ENCODE peak calls at places on chromosome 13, in ten cellular contexts. O, W, S, T, C, A, K, F, G and R are unnamed samples.
A peak's percentile ranks its signal among the peaks of the same experiment; 100 is the strongest.

GRCh38 chr13:85806553-85807175 is 7.4 kb upstream of the SLITRK6 start:
- DNase-seq in O (no peak), W (peak; percentile 17), S (no peak), T (no peak), C (peak; percentile 28), A (peak; percentile 11), K (no peak), F (no peak), G (no peak), R (peak; percentile 37)

GRCh38 chr13:27203854-27204253 is 32.2 kb upstream of the USP12 start:
- DNase-seq in O (no peak), W (no peak), S (no peak), T (no peak), C (no peak), A (no peak), K (no peak), F (no peak), G (no peak), R (peak; percentile 41)

GRCh38 chr13:109835321-109835720 is 48.9 kb upstream of the IRS2 start:
- DNase-seq in O (no peak), W (no peak), S (no peak), T (no peak), C (no peak), A (no peak), K (no peak), F (peak; percentile 26), G (no peak), R (no peak)

GRCh38 chr13:76991432-76991795 is 467 bp upstream of the CLN5 start:
- DNase-seq in O (peak; percentile 42), W (no peak), S (peak; percentile 54), T (no peak), C (no peak), A (no peak), K (no peak), F (no peak), G (peak; percentile 88), R (no peak)

GRCh38 chr13:106117035-106117434 is 418.4 kb downstream of the EFNB2 start:
- DNase-seq in O (no peak), W (no peak), S (no peak), T (no peak), C (no peak), A (no peak), K (no peak), F (no peak), G (no peak), R (peak; percentile 93)

GRCh38 chr13:85230754-85231153 is 568.5 kb downstream of the SLITRK6 start:
- DNase-seq in O (no peak), W (no peak), S (no peak), T (no peak), C (no peak), A (no peak), K (no peak), F (no peak), G (no peak), R (no peak)

GRCh38 chr13:100827489-100828000 is 152.9 kb upstream of the TMTC4 start:
- DNase-seq in O (no peak), W (no peak), S (no peak), T (no peak), C (no peak), A (no peak), K (no peak), F (no peak), G (no peak), R (no peak)

GRCh38 chr13:106961219-106961618 is 393.3 kb upstream of the ARGLU1 start:
- DNase-seq in O (no peak), W (no peak), S (no peak), T (no peak), C (no peak), A (no peak), K (no peak), F (no peak), G (no peak), R (no peak)

GRCh38 chr13:44403720-44404063 is 30.1 kb downstream of the SERP2 start:
- DNase-seq in O (no peak), W (no peak), S (no peak), T (no peak), C (no peak), A (no peak), K (no peak), F (no peak), G (no peak), R (no peak)

GRCh38 chr13:108496364-108497215 is 132.8 kb upstream of the MYO16 start:
- DNase-seq in O (no peak), W (no peak), S (no peak), T (no peak), C (no peak), A (peak; percentile 18), K (no peak), F (no peak), G (no peak), R (no peak)

GRCh38 chr13:50320297-50320862 is 305.1 kb downstream of the KCNRG start:
- DNase-seq in O (no peak), W (no peak), S (no peak), T (no peak), C (peak; percentile 16), A (no peak), K (no peak), F (no peak), G (no peak), R (peak; percentile 65)

GRCh38 chr13:44768233-44768632 is 192.1 kb upstream of the TSC22D1 start:
- DNase-seq in O (no peak), W (no peak), S (no peak), T (no peak), C (no peak), A (no peak), K (no peak), F (no peak), G (no peak), R (no peak)

GRCh38 chr13:37869756-37870488 is at the start of gene TRPC4:
- DNase-seq in O (peak; percentile 31), W (no peak), S (peak; percentile 20), T (no peak), C (no peak), A (no peak), K (no peak), F (no peak), G (peak; percentile 67), R (peak; percentile 22)

GRCh38 chr13:94657167-94657566 is 55.2 kb downstream of the SOX21 start:
- DNase-seq in O (no peak), W (no peak), S (no peak), T (no peak), C (no peak), A (no peak), K (no peak), F (no peak), G (no peak), R (no peak)

GRCh38 chr13:44142540-44142867 is 231.1 kb upstream of the SERP2 start:
- DNase-seq in O (no peak), W (no peak), S (no peak), T (no peak), C (no peak), A (no peak), K (no peak), F (no peak), G (peak; percentile 78), R (no peak)

GRCh38 chr13:106104281-106104901 is 431.1 kb downstream of the EFNB2 start:
- DNase-seq in O (no peak), W (no peak), S (no peak), T (no peak), C (peak; percentile 78), A (no peak), K (no peak), F (no peak), G (no peak), R (peak; percentile 83)

DNA sequence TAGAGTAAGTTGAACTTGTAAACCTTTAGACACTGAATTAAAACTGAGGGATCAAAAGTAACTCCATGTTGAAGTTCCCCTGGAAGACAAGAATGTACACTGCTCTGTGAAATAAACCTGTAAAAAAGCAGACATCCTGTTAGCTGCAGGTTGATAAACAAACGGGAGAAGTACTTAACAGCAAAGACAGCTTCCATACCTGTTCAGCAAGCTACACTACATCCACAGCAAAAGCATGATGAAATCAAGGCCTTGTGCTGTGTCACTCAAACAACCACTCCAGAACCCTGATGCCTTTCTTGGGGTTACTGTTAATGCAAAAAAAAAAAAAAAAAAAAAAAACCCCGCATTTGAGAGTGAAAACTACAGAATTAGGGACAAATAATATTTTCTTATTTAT is 20.8 kb downstream of the ANKRD10 start:
- DNase-seq in O (no peak), W (no peak), S (no peak), T (no peak), C (no peak), A (no peak), K (no peak), F (no peak), G (no peak), R (no peak)
- TF ChIP-seq POLR2AphosphoS5 in O (no peak), W (no peak), S (no peak), T (no peak), C (no peak), A (no peak), K (no peak), F (no peak), G (no peak), R (no peak)

DNA sequence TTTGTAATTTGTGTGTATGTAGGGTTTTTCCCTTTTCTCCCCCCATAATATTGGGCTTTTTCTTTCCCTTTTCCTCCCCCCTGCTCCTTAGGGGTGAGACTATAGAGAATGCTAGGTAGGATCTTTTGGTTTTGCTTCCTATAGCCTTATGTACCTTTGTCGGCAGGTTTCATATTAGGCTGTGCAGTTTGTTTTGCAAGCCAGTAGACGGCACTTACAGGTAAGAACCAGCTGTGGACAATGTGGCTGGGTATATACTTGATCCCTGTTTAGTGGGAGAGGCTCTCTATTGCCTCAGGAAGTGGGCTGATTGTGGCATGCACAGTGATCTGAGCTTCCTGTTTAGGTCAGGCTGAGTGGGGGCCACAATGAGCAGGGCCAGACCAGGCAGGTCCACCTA is 359.2 kb upstream of the OBI1 start:
- DNase-seq in O (no peak), W (no peak), S (no peak), T (no peak), C (no peak), A (no peak), K (no peak), F (no peak), G (no peak), R (no peak)
- TF ChIP-seq CTCF in O (no peak), W (no peak), S (no peak), T (peak; percentile 10), C (no peak), A (no peak), K (no peak), F (no peak), G (no peak), R (no peak)

GRCh38 chr13:22061806-22062391 is 391.0 kb downstream of the FGF9 start:
- DNase-seq in O (no peak), W (no peak), S (no peak), T (no peak), C (no peak), A (no peak), K (no peak), F (peak; percentile 87), G (no peak), R (no peak)
- TF ChIP-seq POLR2AphosphoS5 in O (no peak), W (no peak), S (no peak), T (no peak), C (no peak), A (no peak), K (no peak), F (no peak), G (no peak), R (no peak)

DNA sequence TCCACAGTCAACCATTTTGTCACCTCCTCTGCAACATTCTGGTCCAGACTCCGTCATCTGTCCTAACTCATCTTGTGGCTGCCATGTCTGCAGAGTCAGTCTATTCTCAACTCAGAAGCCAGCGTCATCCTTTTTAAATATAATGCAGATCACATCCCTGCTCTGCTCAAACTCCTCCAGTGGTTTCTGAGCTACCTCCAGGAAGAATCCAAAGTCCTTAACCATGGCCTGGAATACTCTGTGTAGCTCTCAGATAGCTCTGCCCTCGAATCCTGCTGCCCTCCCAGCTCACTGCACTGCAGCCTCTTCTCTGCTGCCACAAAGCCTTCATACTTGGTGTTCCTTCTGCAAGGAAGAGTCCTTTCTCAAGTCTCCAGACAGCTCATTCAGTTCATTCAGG is 190.8 kb downstream of the FOXO1 start:
- DNase-seq in O (no peak), W (no peak), S (no peak), T (no peak), C (no peak), A (no peak), K (no peak), F (no peak), G (no peak), R (no peak)
- TF ChIP-seq CTCF in O (no peak), W (no peak), S (no peak), T (no peak), C (no peak), A (no peak), K (no peak), F (no peak), G (no peak), R (no peak)